ENCODE peak calls at places on chromosomes 6 and 20, in eight cellular contexts. Y is HCT116, M is IMR-90, K is adrenal gland, G is uterus, D is esophagus squamous epithelium, H is ovary, L is A549. Z is an unnamed sample.

GRCh38 chr20:29878777-29879442 is 1378.6 kb upstream of the DEFB115 start:
- DNase-seq in G (no peak), Y (no peak), M (no peak), K (peak; percentile 21), D (no peak), H (no peak), L (no peak), Z (no peak)

GRCh38 chr6:134623391-134623790 is 305.5 kb upstream of the SGK1 start:
- DNase-seq in L (no peak), Y (no peak), D (no peak), H (no peak), M (no peak), K (no peak), G (no peak), Z (no peak)

GRCh38 chr20:62549499-62550086 is 73.8 kb upstream of the GATA5 start:
- DNase-seq in G (no peak), H (no peak), M (no peak), L (no peak), Y (no peak), K (no peak), D (no peak), Z (no peak)

GRCh38 chr6:52691718-52692117 is 20.8 kb downstream of the TMEM14A start:
- DNase-seq in L (no peak), K (no peak), D (no peak), M (peak; percentile 5), H (no peak), G (no peak), Y (no peak), Z (no peak)

GRCh38 chr20:24738058-24738775 is 210.9 kb upstream of the CST7 start:
- DNase-seq in Y (no peak), K (no peak), G (no peak), D (no peak), H (no peak), M (no peak), L (no peak), Z (no peak)

GRCh38 chr20:34495307-34495706 is 20.9 kb upstream of the DYNLRB1 start:
- DNase-seq in G (no peak), Y (no peak), D (no peak), H (no peak), L (no peak), M (no peak), K (no peak), Z (no peak)

GRCh38 chr6:122405417-122405816 is 6.0 kb downstream of the HSF2 start:
- DNase-seq in G (no peak), H (no peak), K (no peak), Y (no peak), L (no peak), D (no peak), M (peak; percentile 21), Z (no peak)

GRCh38 chr6:168916576-168917207 is 337.0 kb downstream of the THBS2 start:
- DNase-seq in Y (no peak), G (peak; percentile 41), K (no peak), H (no peak), L (no peak), M (no peak), D (no peak), Z (no peak)

GRCh38 chr6:121210943-121211342 is 123.3 kb downstream of the TBC1D32 start:
- DNase-seq in D (no peak), L (no peak), G (no peak), K (no peak), M (no peak), H (no peak), Y (no peak), Z (no peak)

GRCh38 chr6:143408151-143408786 is 42.2 kb downstream of the ADAT2 start:
- DNase-seq in M (no peak), Y (no peak), D (no peak), K (no peak), H (no peak), L (no peak), G (no peak), Z (no peak)

GRCh38 chr6:142833054-142833453 is 111.9 kb downstream of the HIVEP2 start:
- DNase-seq in L (no peak), M (peak; percentile 98), K (no peak), H (no peak), G (no peak), Y (no peak), D (no peak), Z (no peak)

GRCh38 chr20:3311623-3312022 is 72.6 kb upstream of the SLC4A11 start:
- DNase-seq in D (no peak), H (no peak), L (no peak), Y (no peak), G (no peak), K (no peak), M (no peak), Z (no peak)

GRCh38 chr6:87736809-87737540 is 34.9 kb upstream of the AKIRIN2 start:
- DNase-seq in M (no peak), D (no peak), L (no peak), Y (no peak), K (no peak), G (no peak), H (no peak), Z (no peak)

GRCh38 chr6:18260448-18261106 is 3.8 kb downstream of the DEK start:
- DNase-seq in H (no peak), Y (no peak), D (no peak), L (no peak), M (peak; percentile 36), K (no peak), G (no peak), Z (no peak)

GRCh38 chr20:5788385-5788895 is 38.2 kb downstream of the SHLD1 start:
- DNase-seq in D (peak; percentile 40), M (peak; percentile 91), K (peak; percentile 86), L (peak; percentile 80), G (peak; percentile 55), Y (peak; percentile 88), H (peak; percentile 61), Z (peak; percentile 68)

GRCh38 chr6:162289972-162290371 is 437.6 kb downstream of the PRKN start:
- DNase-seq in Y (no peak), L (no peak), D (no peak), H (no peak), M (no peak), G (no peak), K (no peak), Z (no peak)

GRCh38 chr20:50193169-50193850 is 2.7 kb downstream of the CEBPB start:
- DNase-seq in M (peak; percentile 73), L (no peak), G (no peak), H (peak; percentile 53), Y (no peak), K (no peak), D (no peak), Z (no peak)

GRCh38 chr6:106757267-106757666 is 127.9 kb downstream of the QRSL1 start:
- DNase-seq in G (no peak), Y (no peak), L (no peak), D (no peak), H (no peak), K (no peak), M (no peak), Z (no peak)

GRCh38 chr20:4666001-4666470 is 55.7 kb upstream of the PRND start:
- DNase-seq in H (no peak), G (no peak), M (peak; percentile 49), K (no peak), L (no peak), Y (no peak), D (no peak), Z (peak; percentile 19)

GRCh38 chr20:3679749-3680700 is 1.8 kb downstream of the ADAM33 start:
- DNase-seq in D (no peak), G (peak; percentile 87), K (no peak), M (peak; percentile 48), Y (no peak), H (peak; percentile 76), L (no peak), Z (peak; percentile 59)

GRCh38 chr6:42197574-42198362 is 3.0 kb upstream of the GUCA1B start:
- DNase-seq in D (no peak), L (peak; percentile 62), K (no peak), H (no peak), M (peak; percentile 90), G (peak; percentile 28), Y (no peak), Z (peak; percentile 56)
- TF ChIP-seq POLR2A in D (no peak), L (no peak), K (no peak), H (no peak), M (no peak), G (no peak), Y (no peak), Z (no peak)

DNA sequence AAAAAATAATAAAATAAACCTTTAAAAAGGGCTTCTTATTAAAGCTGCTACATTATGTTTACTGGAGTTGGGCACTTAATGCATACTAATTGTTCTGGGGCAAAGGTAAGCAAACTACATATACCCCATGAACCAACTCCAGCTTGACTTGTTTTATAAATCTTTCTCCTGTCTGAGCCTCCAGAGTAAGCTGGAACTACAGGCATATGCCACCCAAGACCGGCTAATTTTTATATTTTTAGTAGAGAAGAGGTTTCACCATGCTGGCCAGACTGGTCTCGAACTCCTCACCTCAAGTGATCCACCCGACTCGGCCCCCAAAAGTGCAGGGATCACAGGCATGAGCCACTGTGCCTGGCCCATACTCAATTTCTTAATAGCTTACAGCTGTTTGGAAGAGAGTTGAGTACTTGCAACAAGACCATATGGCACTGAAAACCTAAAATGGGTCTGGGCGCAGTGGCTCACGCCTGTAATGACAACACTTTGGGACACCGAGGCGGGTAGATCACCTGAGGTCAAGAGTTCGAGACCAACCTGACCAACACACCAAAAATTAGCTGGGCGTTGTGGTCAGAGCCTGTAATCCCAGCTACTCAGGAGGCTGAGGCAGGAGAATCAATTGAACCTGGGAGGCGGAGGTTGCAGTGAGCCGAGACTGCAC is 19.9 kb downstream of the ROMO1 start:
- DNase-seq in M (no peak), Y (no peak), K (no peak), D (no peak), H (no peak), G (no peak), L (no peak), Z (no peak)
- TF ChIP-seq POLR2A in M (no peak), Y (no peak), K (no peak), D (no peak), H (no peak), G (no peak), L (no peak), Z (no peak)

GRCh38 chr6:410555-411395 is 19.2 kb downstream of the IRF4 start:
- DNase-seq in D (no peak), Y (no peak), M (no peak), L (no peak), H (no peak), G (no peak), K (no peak), Z (no peak)
- TF ChIP-seq POLR2A in D (no peak), Y (no peak), M (no peak), L (no peak), H (no peak), G (no peak), K (no peak), Z (no peak)

DNA sequence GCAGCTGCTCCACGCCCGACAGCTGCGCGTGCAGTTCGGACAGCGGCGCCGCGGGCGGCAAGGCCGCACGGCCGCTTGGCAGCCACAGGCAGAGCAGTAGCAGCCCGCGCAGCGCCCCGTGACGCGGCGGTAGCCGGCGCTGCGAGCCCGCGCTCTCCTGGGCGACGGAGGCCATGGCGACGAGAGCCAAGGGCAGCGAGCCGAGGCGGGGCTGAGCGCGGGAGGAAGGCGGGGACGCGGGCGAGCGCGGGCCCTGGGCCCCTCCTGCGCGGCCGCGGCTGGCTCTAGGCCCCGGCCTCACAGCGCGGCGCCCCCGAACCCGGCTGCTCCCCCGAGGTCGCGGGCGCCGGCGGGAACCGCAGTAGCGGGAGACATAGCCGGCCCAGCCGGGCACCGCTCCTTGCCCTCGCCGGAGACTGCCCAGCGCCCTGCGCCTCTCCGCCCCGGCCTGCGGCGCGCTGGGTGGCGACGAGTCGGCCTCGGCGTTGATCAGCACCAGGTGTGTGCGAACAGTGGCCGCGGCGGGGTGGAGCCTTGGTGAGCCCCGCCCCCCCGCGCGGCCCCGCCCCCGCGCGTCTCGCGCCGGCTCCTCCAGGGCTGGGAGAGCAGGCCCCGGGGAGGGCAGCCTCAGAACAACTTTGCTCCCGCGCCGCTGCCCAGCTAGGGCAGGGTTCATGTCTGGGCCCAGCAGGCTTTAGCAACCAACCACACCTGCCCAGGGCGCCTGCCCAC is at the start of gene LRP11:
- DNase-seq in H (peak; percentile 92), L (peak; percentile 82), Y (no peak), D (peak; percentile 26), K (peak; percentile 90), G (peak; percentile 82), M (peak; percentile 74), Z (peak; percentile 68)
- TF ChIP-seq POLR2A in H (peak; percentile 68), L (peak; percentile 61), Y (peak; percentile 54), D (peak; percentile 75), K (peak; percentile 87), G (peak; percentile 85), M (peak; percentile 59), Z (peak; percentile 79)